ENCODE peak calls at places on chromosomes 3 and 15, in nine cellular contexts. One of them, this sample, is unnamed.
A peak's percentile ranks its signal among the peaks of the same experiment; 100 is the strongest.

GRCh38 chr3:71341721-71342120 is 241.8 kb downstream of the FOXP1 start:
- DNase-seq in BJ: peak; percentile 63
- DNase-seq in CD4-positive, alpha-beta T cell: no peak
- DNase-seq in HepG2: no peak
- DNase-seq in retinal pigment epithelial cell: peak; percentile 26
- DNase-seq in CD8-positive, alpha-beta T cell: no peak
- DNase-seq in AG09309: peak; percentile 49
- DNase-seq in choroid plexus epithelial cell: peak; percentile 79
- DNase-seq in uterus: no peak
- DNase-seq in this sample: peak; percentile 73

GRCh38 chr3:121822973-121823372 is 11.9 kb downstream of the IQCB1 start:
- DNase-seq in BJ: no peak
- DNase-seq in CD4-positive, alpha-beta T cell: no peak
- DNase-seq in HepG2: no peak
- DNase-seq in retinal pigment epithelial cell: no peak
- DNase-seq in CD8-positive, alpha-beta T cell: no peak
- DNase-seq in AG09309: no peak
- DNase-seq in choroid plexus epithelial cell: no peak
- DNase-seq in uterus: no peak
- DNase-seq in this sample: no peak

GRCh38 chr3:49519266-49519665 is 35.0 kb upstream of the BSN start:
- DNase-seq in BJ: no peak
- DNase-seq in CD4-positive, alpha-beta T cell: no peak
- DNase-seq in HepG2: no peak
- DNase-seq in retinal pigment epithelial cell: no peak
- DNase-seq in CD8-positive, alpha-beta T cell: no peak
- DNase-seq in AG09309: no peak
- DNase-seq in choroid plexus epithelial cell: no peak
- DNase-seq in uterus: no peak
- DNase-seq in this sample: no peak

GRCh38 chr3:114121996-114122709 is 56.7 kb downstream of the DRD3 start:
- DNase-seq in BJ: peak; percentile 5
- DNase-seq in CD4-positive, alpha-beta T cell: no peak
- DNase-seq in HepG2: no peak
- DNase-seq in retinal pigment epithelial cell: peak; percentile 21
- DNase-seq in CD8-positive, alpha-beta T cell: no peak
- DNase-seq in AG09309: no peak
- DNase-seq in choroid plexus epithelial cell: peak; percentile 58
- DNase-seq in uterus: peak; percentile 34
- DNase-seq in this sample: peak; percentile 77

GRCh38 chr3:56795097-56795806 is 6.5 kb downstream of the ARHGEF3 start:
- DNase-seq in BJ: no peak
- DNase-seq in CD4-positive, alpha-beta T cell: no peak
- DNase-seq in HepG2: no peak
- DNase-seq in retinal pigment epithelial cell: no peak
- DNase-seq in CD8-positive, alpha-beta T cell: no peak
- DNase-seq in AG09309: no peak
- DNase-seq in choroid plexus epithelial cell: peak; percentile 70
- DNase-seq in uterus: no peak
- DNase-seq in this sample: peak; percentile 82

GRCh38 chr3:28151608-28152228 is 89.7 kb upstream of the CMC1 start:
- DNase-seq in BJ: no peak
- DNase-seq in CD4-positive, alpha-beta T cell: no peak
- DNase-seq in HepG2: no peak
- DNase-seq in retinal pigment epithelial cell: no peak
- DNase-seq in CD8-positive, alpha-beta T cell: no peak
- DNase-seq in AG09309: no peak
- DNase-seq in choroid plexus epithelial cell: peak; percentile 20
- DNase-seq in uterus: no peak
- DNase-seq in this sample: peak; percentile 44

GRCh38 chr3:53803124-53803815 is 42.9 kb downstream of the CHDH start:
- DNase-seq in BJ: no peak
- DNase-seq in CD4-positive, alpha-beta T cell: no peak
- DNase-seq in HepG2: no peak
- DNase-seq in retinal pigment epithelial cell: no peak
- DNase-seq in CD8-positive, alpha-beta T cell: no peak
- DNase-seq in AG09309: no peak
- DNase-seq in choroid plexus epithelial cell: no peak
- DNase-seq in uterus: no peak
- DNase-seq in this sample: no peak

GRCh38 chr3:9976736-9977709 is 9.6 kb downstream of the EMC3 start:
- DNase-seq in BJ: peak; percentile 98
- DNase-seq in CD4-positive, alpha-beta T cell: no peak
- DNase-seq in HepG2: peak; percentile 86
- DNase-seq in retinal pigment epithelial cell: peak; percentile 94
- DNase-seq in CD8-positive, alpha-beta T cell: no peak
- DNase-seq in AG09309: peak; percentile 98
- DNase-seq in choroid plexus epithelial cell: peak; percentile 98
- DNase-seq in uterus: peak; percentile 87
- DNase-seq in this sample: peak; percentile 98

GRCh38 chr15:70096975-70097336 is 761 bp downstream of the TLE3 start:
- DNase-seq in BJ: no peak
- DNase-seq in CD4-positive, alpha-beta T cell: no peak
- DNase-seq in HepG2: no peak
- DNase-seq in retinal pigment epithelial cell: no peak
- DNase-seq in CD8-positive, alpha-beta T cell: no peak
- DNase-seq in AG09309: no peak
- DNase-seq in choroid plexus epithelial cell: no peak
- DNase-seq in uterus: no peak
- DNase-seq in this sample: peak; percentile 28

GRCh38 chr3:157127831-157128767 is 31.8 kb downstream of the CCNL1 start:
- DNase-seq in BJ: no peak
- DNase-seq in CD4-positive, alpha-beta T cell: peak; percentile 57
- DNase-seq in HepG2: peak; percentile 78
- DNase-seq in retinal pigment epithelial cell: peak; percentile 75
- DNase-seq in CD8-positive, alpha-beta T cell: peak; percentile 81
- DNase-seq in AG09309: peak; percentile 54
- DNase-seq in choroid plexus epithelial cell: peak; percentile 93
- DNase-seq in uterus: peak; percentile 79
- DNase-seq in this sample: peak; percentile 93

GRCh38 chr15:94671845-94672524 is 440.6 kb downstream of the MCTP2 start:
- DNase-seq in BJ: no peak
- DNase-seq in CD4-positive, alpha-beta T cell: no peak
- DNase-seq in HepG2: no peak
- DNase-seq in retinal pigment epithelial cell: no peak
- DNase-seq in CD8-positive, alpha-beta T cell: no peak
- DNase-seq in AG09309: no peak
- DNase-seq in choroid plexus epithelial cell: peak; percentile 58
- DNase-seq in uterus: peak; percentile 47
- DNase-seq in this sample: peak; percentile 45
- TF ChIP-seq CTCF in BJ: no peak
- TF ChIP-seq CTCF in CD4-positive, alpha-beta T cell: no peak
- TF ChIP-seq CTCF in HepG2: no peak
- TF ChIP-seq CTCF in retinal pigment epithelial cell: peak; percentile 19
- TF ChIP-seq CTCF in CD8-positive, alpha-beta T cell: no peak
- TF ChIP-seq CTCF in AG09309: no peak
- TF ChIP-seq CTCF in choroid plexus epithelial cell: peak; percentile 19
- TF ChIP-seq CTCF in uterus: no peak
- TF ChIP-seq CTCF in this sample: no peak

DNA sequence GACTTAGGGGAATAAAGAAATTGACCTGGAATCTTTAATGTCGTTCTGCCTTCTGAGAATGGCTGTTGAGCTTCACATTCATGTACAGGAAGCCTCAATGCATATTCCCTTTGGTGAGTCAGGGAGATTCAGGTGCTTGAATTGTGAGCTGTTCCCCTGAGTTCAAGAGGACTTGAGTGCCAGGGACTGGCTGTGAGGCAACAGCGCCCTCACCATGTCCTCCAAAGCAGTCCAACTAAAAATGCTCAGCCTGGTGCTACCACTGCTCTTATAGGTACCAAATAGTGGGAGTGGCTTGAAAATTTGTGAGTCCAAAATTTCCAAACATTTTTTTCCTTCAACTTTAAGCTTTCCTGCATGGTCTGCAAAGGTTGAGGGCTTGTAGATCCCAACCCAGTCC is 54.1 kb downstream of the LEO1 start:
- DNase-seq in BJ: no peak
- DNase-seq in CD4-positive, alpha-beta T cell: no peak
- DNase-seq in HepG2: peak; percentile 50
- DNase-seq in retinal pigment epithelial cell: no peak
- DNase-seq in CD8-positive, alpha-beta T cell: no peak
- DNase-seq in AG09309: no peak
- DNase-seq in choroid plexus epithelial cell: peak; percentile 61
- DNase-seq in uterus: no peak
- DNase-seq in this sample: peak; percentile 31
- TF ChIP-seq CTCF in BJ: peak; percentile 44
- TF ChIP-seq CTCF in CD4-positive, alpha-beta T cell: no peak
- TF ChIP-seq CTCF in HepG2: peak; percentile 80
- TF ChIP-seq CTCF in retinal pigment epithelial cell: peak; percentile 55
- TF ChIP-seq CTCF in CD8-positive, alpha-beta T cell: no peak
- TF ChIP-seq CTCF in AG09309: peak; percentile 43
- TF ChIP-seq CTCF in choroid plexus epithelial cell: peak; percentile 65
- TF ChIP-seq CTCF in uterus: no peak
- TF ChIP-seq CTCF in this sample: peak; percentile 12

GRCh38 chr15:40459391-40460015 is 11.3 kb upstream of the CHST14 start:
- DNase-seq in BJ: no peak
- DNase-seq in CD4-positive, alpha-beta T cell: no peak
- DNase-seq in HepG2: no peak
- DNase-seq in retinal pigment epithelial cell: no peak
- DNase-seq in CD8-positive, alpha-beta T cell: no peak
- DNase-seq in AG09309: no peak
- DNase-seq in choroid plexus epithelial cell: no peak
- DNase-seq in uterus: no peak
- DNase-seq in this sample: no peak
- TF ChIP-seq CTCF in BJ: no peak
- TF ChIP-seq CTCF in CD4-positive, alpha-beta T cell: no peak
- TF ChIP-seq CTCF in HepG2: no peak
- TF ChIP-seq CTCF in retinal pigment epithelial cell: no peak
- TF ChIP-seq CTCF in CD8-positive, alpha-beta T cell: no peak
- TF ChIP-seq CTCF in AG09309: no peak
- TF ChIP-seq CTCF in choroid plexus epithelial cell: no peak
- TF ChIP-seq CTCF in uterus: no peak
- TF ChIP-seq CTCF in this sample: no peak

GRCh38 chr3:77319711-77320110 is 279.8 kb downstream of the ROBO2 start:
- DNase-seq in BJ: no peak
- DNase-seq in CD4-positive, alpha-beta T cell: no peak
- DNase-seq in HepG2: peak; percentile 15
- DNase-seq in retinal pigment epithelial cell: no peak
- DNase-seq in CD8-positive, alpha-beta T cell: no peak
- DNase-seq in AG09309: no peak
- DNase-seq in choroid plexus epithelial cell: peak; percentile 57
- DNase-seq in uterus: no peak
- DNase-seq in this sample: no peak
- TF ChIP-seq CTCF in BJ: peak; percentile 31
- TF ChIP-seq CTCF in CD4-positive, alpha-beta T cell: no peak
- TF ChIP-seq CTCF in HepG2: peak; percentile 27
- TF ChIP-seq CTCF in retinal pigment epithelial cell: peak; percentile 52
- TF ChIP-seq CTCF in CD8-positive, alpha-beta T cell: no peak
- TF ChIP-seq CTCF in AG09309: peak; percentile 31
- TF ChIP-seq CTCF in choroid plexus epithelial cell: peak; percentile 61
- TF ChIP-seq CTCF in uterus: no peak
- TF ChIP-seq CTCF in this sample: peak; percentile 15

GRCh38 chr3:184655597-184655996 is 56.3 kb downstream of the MAGEF1 start:
- DNase-seq in BJ: no peak
- DNase-seq in CD4-positive, alpha-beta T cell: no peak
- DNase-seq in HepG2: no peak
- DNase-seq in retinal pigment epithelial cell: no peak
- DNase-seq in CD8-positive, alpha-beta T cell: no peak
- DNase-seq in AG09309: no peak
- DNase-seq in choroid plexus epithelial cell: no peak
- DNase-seq in uterus: no peak
- DNase-seq in this sample: no peak

GRCh38 chr3:184654375-184654774 is 57.5 kb downstream of the MAGEF1 start:
- DNase-seq in BJ: no peak
- DNase-seq in CD4-positive, alpha-beta T cell: no peak
- DNase-seq in HepG2: no peak
- DNase-seq in retinal pigment epithelial cell: no peak
- DNase-seq in CD8-positive, alpha-beta T cell: no peak
- DNase-seq in AG09309: no peak
- DNase-seq in choroid plexus epithelial cell: no peak
- DNase-seq in uterus: no peak
- DNase-seq in this sample: no peak

GRCh38 chr3:184648726-184649125 is 63.1 kb downstream of the MAGEF1 start:
- DNase-seq in BJ: no peak
- DNase-seq in CD4-positive, alpha-beta T cell: no peak
- DNase-seq in HepG2: no peak
- DNase-seq in retinal pigment epithelial cell: no peak
- DNase-seq in CD8-positive, alpha-beta T cell: no peak
- DNase-seq in AG09309: no peak
- DNase-seq in choroid plexus epithelial cell: no peak
- DNase-seq in uterus: peak; percentile 35
- DNase-seq in this sample: no peak

GRCh38 chr3:184652465-184652864 is 59.4 kb downstream of the MAGEF1 start:
- DNase-seq in BJ: no peak
- DNase-seq in CD4-positive, alpha-beta T cell: no peak
- DNase-seq in HepG2: no peak
- DNase-seq in retinal pigment epithelial cell: no peak
- DNase-seq in CD8-positive, alpha-beta T cell: no peak
- DNase-seq in AG09309: no peak
- DNase-seq in choroid plexus epithelial cell: no peak
- DNase-seq in uterus: no peak
- DNase-seq in this sample: no peak

GRCh38 chr3:184651945-184652344 is 59.9 kb downstream of the MAGEF1 start:
- DNase-seq in BJ: no peak
- DNase-seq in CD4-positive, alpha-beta T cell: no peak
- DNase-seq in HepG2: no peak
- DNase-seq in retinal pigment epithelial cell: no peak
- DNase-seq in CD8-positive, alpha-beta T cell: no peak
- DNase-seq in AG09309: no peak
- DNase-seq in choroid plexus epithelial cell: no peak
- DNase-seq in uterus: no peak
- DNase-seq in this sample: no peak
- TF ChIP-seq CTCF in BJ: no peak
- TF ChIP-seq CTCF in CD4-positive, alpha-beta T cell: no peak
- TF ChIP-seq CTCF in HepG2: no peak
- TF ChIP-seq CTCF in retinal pigment epithelial cell: no peak
- TF ChIP-seq CTCF in CD8-positive, alpha-beta T cell: no peak
- TF ChIP-seq CTCF in AG09309: no peak
- TF ChIP-seq CTCF in choroid plexus epithelial cell: no peak
- TF ChIP-seq CTCF in uterus: no peak
- TF ChIP-seq CTCF in this sample: no peak

GRCh38 chr15:81814882-81815455 is 230.8 kb downstream of the MEX3B start:
- DNase-seq in BJ: no peak
- DNase-seq in CD4-positive, alpha-beta T cell: no peak
- DNase-seq in HepG2: no peak
- DNase-seq in retinal pigment epithelial cell: no peak
- DNase-seq in CD8-positive, alpha-beta T cell: no peak
- DNase-seq in AG09309: no peak
- DNase-seq in choroid plexus epithelial cell: no peak
- DNase-seq in uterus: no peak
- DNase-seq in this sample: no peak

GRCh38 chr15:81809543-81809942 is 236.3 kb downstream of the MEX3B start:
- DNase-seq in BJ: no peak
- DNase-seq in CD4-positive, alpha-beta T cell: no peak
- DNase-seq in HepG2: peak; percentile 21
- DNase-seq in retinal pigment epithelial cell: no peak
- DNase-seq in CD8-positive, alpha-beta T cell: no peak
- DNase-seq in AG09309: no peak
- DNase-seq in choroid plexus epithelial cell: peak; percentile 19
- DNase-seq in uterus: no peak
- DNase-seq in this sample: peak; percentile 5

GRCh38 chr15:81813215-81813614 is 232.6 kb downstream of the MEX3B start:
- DNase-seq in BJ: no peak
- DNase-seq in CD4-positive, alpha-beta T cell: no peak
- DNase-seq in HepG2: no peak
- DNase-seq in retinal pigment epithelial cell: no peak
- DNase-seq in CD8-positive, alpha-beta T cell: no peak
- DNase-seq in AG09309: no peak
- DNase-seq in choroid plexus epithelial cell: peak; percentile 47
- DNase-seq in uterus: no peak
- DNase-seq in this sample: no peak
- TF ChIP-seq CTCF in BJ: peak; percentile 24
- TF ChIP-seq CTCF in CD4-positive, alpha-beta T cell: no peak
- TF ChIP-seq CTCF in HepG2: peak; percentile 41
- TF ChIP-seq CTCF in retinal pigment epithelial cell: peak; percentile 30
- TF ChIP-seq CTCF in CD8-positive, alpha-beta T cell: no peak
- TF ChIP-seq CTCF in AG09309: no peak
- TF ChIP-seq CTCF in choroid plexus epithelial cell: peak; percentile 70
- TF ChIP-seq CTCF in uterus: no peak
- TF ChIP-seq CTCF in this sample: no peak

GRCh38 chr3:136546718-136547117 is 205.5 kb downstream of the STAG1 start:
- DNase-seq in BJ: no peak
- DNase-seq in CD4-positive, alpha-beta T cell: no peak
- DNase-seq in HepG2: no peak
- DNase-seq in retinal pigment epithelial cell: no peak
- DNase-seq in CD8-positive, alpha-beta T cell: no peak
- DNase-seq in AG09309: no peak
- DNase-seq in choroid plexus epithelial cell: peak; percentile 44
- DNase-seq in uterus: no peak
- DNase-seq in this sample: peak; percentile 31
- TF ChIP-seq CTCF in BJ: no peak
- TF ChIP-seq CTCF in CD4-positive, alpha-beta T cell: no peak
- TF ChIP-seq CTCF in HepG2: no peak
- TF ChIP-seq CTCF in retinal pigment epithelial cell: peak; percentile 32
- TF ChIP-seq CTCF in CD8-positive, alpha-beta T cell: peak; percentile 14
- TF ChIP-seq CTCF in AG09309: no peak
- TF ChIP-seq CTCF in choroid plexus epithelial cell: no peak
- TF ChIP-seq CTCF in uterus: no peak
- TF ChIP-seq CTCF in this sample: peak; percentile 15